ENCODE peak calls at places on chromosomes 4 and X, in eight cellular contexts. One of them, this sample, is unnamed.

GRCh38 chrX:42102586-42103282 is 179.4 kb upstream of the CASK start:
- ATAC-seq in K562: no peak
- ATAC-seq in GM23338: no peak
- ATAC-seq in HepG2: no peak
- ATAC-seq in upper lobe of left lung: no peak
- ATAC-seq in GM12878: no peak
- ATAC-seq in HCT116: no peak
- ATAC-seq in Panc1: no peak
- ATAC-seq in this sample: no peak

GRCh38 chr4:75696036-75696435 is 22.8 kb upstream of the G3BP2 start:
- ATAC-seq in K562: no peak
- ATAC-seq in GM23338: no peak
- ATAC-seq in HepG2: peak
- ATAC-seq in upper lobe of left lung: peak
- ATAC-seq in GM12878: no peak
- ATAC-seq in HCT116: no peak
- ATAC-seq in Panc1: no peak
- ATAC-seq in this sample: peak

GRCh38 chr4:155930330-155930729 is 23.3 kb downstream of the CTSO start:
- ATAC-seq in K562: no peak
- ATAC-seq in GM23338: no peak
- ATAC-seq in HepG2: no peak
- ATAC-seq in upper lobe of left lung: no peak
- ATAC-seq in GM12878: no peak
- ATAC-seq in HCT116: no peak
- ATAC-seq in Panc1: no peak
- ATAC-seq in this sample: no peak

GRCh38 chr4:8107146-8107657 is 51.4 kb downstream of the ABLIM2 start:
- ATAC-seq in K562: no peak
- ATAC-seq in GM23338: no peak
- ATAC-seq in HepG2: no peak
- ATAC-seq in upper lobe of left lung: no peak
- ATAC-seq in GM12878: no peak
- ATAC-seq in HCT116: no peak
- ATAC-seq in Panc1: no peak
- ATAC-seq in this sample: no peak

GRCh38 chr4:108377021-108377420 is 208.3 kb upstream of the LEF1 start:
- ATAC-seq in K562: no peak
- ATAC-seq in GM23338: no peak
- ATAC-seq in HepG2: no peak
- ATAC-seq in upper lobe of left lung: no peak
- ATAC-seq in GM12878: no peak
- ATAC-seq in HCT116: no peak
- ATAC-seq in Panc1: no peak
- ATAC-seq in this sample: no peak

GRCh38 chrX:123648028-123648810 is 84.6 kb downstream of the THOC2 start:
- ATAC-seq in K562: peak
- ATAC-seq in GM23338: peak
- ATAC-seq in HepG2: peak
- ATAC-seq in upper lobe of left lung: peak
- ATAC-seq in GM12878: no peak
- ATAC-seq in HCT116: no peak
- ATAC-seq in Panc1: peak
- ATAC-seq in this sample: no peak

GRCh38 chr4:108328033-108328732 is 159.5 kb upstream of the LEF1 start:
- ATAC-seq in K562: no peak
- ATAC-seq in GM23338: no peak
- ATAC-seq in HepG2: no peak
- ATAC-seq in upper lobe of left lung: no peak
- ATAC-seq in GM12878: no peak
- ATAC-seq in HCT116: no peak
- ATAC-seq in Panc1: no peak
- ATAC-seq in this sample: no peak

GRCh38 chrX:10597871-10598270 is 22.5 kb downstream of the MID1 start:
- ATAC-seq in K562: peak
- ATAC-seq in GM23338: peak
- ATAC-seq in HepG2: peak
- ATAC-seq in upper lobe of left lung: no peak
- ATAC-seq in GM12878: peak
- ATAC-seq in HCT116: peak
- ATAC-seq in Panc1: peak
- ATAC-seq in this sample: no peak

GRCh38 chr4:139889194-139889762 is 223.7 kb downstream of the MGST2 start:
- ATAC-seq in K562: no peak
- ATAC-seq in GM23338: no peak
- ATAC-seq in HepG2: peak
- ATAC-seq in upper lobe of left lung: no peak
- ATAC-seq in GM12878: no peak
- ATAC-seq in HCT116: no peak
- ATAC-seq in Panc1: no peak
- ATAC-seq in this sample: no peak

GRCh38 chr4:13403833-13404232 is 80.3 kb downstream of the RAB28 start:
- ATAC-seq in K562: no peak
- ATAC-seq in GM23338: no peak
- ATAC-seq in HepG2: no peak
- ATAC-seq in upper lobe of left lung: no peak
- ATAC-seq in GM12878: no peak
- ATAC-seq in HCT116: no peak
- ATAC-seq in Panc1: no peak
- ATAC-seq in this sample: no peak

GRCh38 chrX:44225667-44226066 is 117.8 kb downstream of the EFHC2 start:
- ATAC-seq in K562: no peak
- ATAC-seq in GM23338: no peak
- ATAC-seq in HepG2: no peak
- ATAC-seq in upper lobe of left lung: no peak
- ATAC-seq in GM12878: no peak
- ATAC-seq in HCT116: no peak
- ATAC-seq in Panc1: no peak
- ATAC-seq in this sample: no peak
- TF ChIP-seq POLR2AphosphoS5 in K562: no peak
- TF ChIP-seq POLR2AphosphoS5 in GM23338: no peak
- TF ChIP-seq POLR2AphosphoS5 in HepG2: no peak
- TF ChIP-seq POLR2AphosphoS5 in upper lobe of left lung: no peak
- TF ChIP-seq POLR2AphosphoS5 in GM12878: no peak
- TF ChIP-seq POLR2AphosphoS5 in HCT116: no peak
- TF ChIP-seq POLR2AphosphoS5 in Panc1: no peak
- TF ChIP-seq POLR2AphosphoS5 in this sample: no peak

GRCh38 chrX:39688219-39688575 is 409.6 kb downstream of the BCOR start:
- ATAC-seq in K562: no peak
- ATAC-seq in GM23338: no peak
- ATAC-seq in HepG2: no peak
- ATAC-seq in upper lobe of left lung: no peak
- ATAC-seq in GM12878: no peak
- ATAC-seq in HCT116: no peak
- ATAC-seq in Panc1: no peak
- ATAC-seq in this sample: no peak

GRCh38 chrX:39690541-39691415 is 407.0 kb downstream of the BCOR start:
- ATAC-seq in K562: no peak
- ATAC-seq in GM23338: no peak
- ATAC-seq in HepG2: no peak
- ATAC-seq in upper lobe of left lung: no peak
- ATAC-seq in GM12878: no peak
- ATAC-seq in HCT116: no peak
- ATAC-seq in Panc1: no peak
- ATAC-seq in this sample: no peak

GRCh38 chrX:39691724-39692123 is 406.0 kb downstream of the BCOR start:
- ATAC-seq in K562: no peak
- ATAC-seq in GM23338: no peak
- ATAC-seq in HepG2: no peak
- ATAC-seq in upper lobe of left lung: no peak
- ATAC-seq in GM12878: no peak
- ATAC-seq in HCT116: no peak
- ATAC-seq in Panc1: no peak
- ATAC-seq in this sample: no peak

GRCh38 chrX:39689374-39690104 is 408.2 kb downstream of the BCOR start:
- ATAC-seq in K562: no peak
- ATAC-seq in GM23338: peak
- ATAC-seq in HepG2: no peak
- ATAC-seq in upper lobe of left lung: peak
- ATAC-seq in GM12878: no peak
- ATAC-seq in HCT116: peak
- ATAC-seq in Panc1: no peak
- ATAC-seq in this sample: peak

GRCh38 chrX:39688576-39689373 is 409.0 kb downstream of the BCOR start:
- ATAC-seq in K562: peak
- ATAC-seq in GM23338: peak
- ATAC-seq in HepG2: peak
- ATAC-seq in upper lobe of left lung: peak
- ATAC-seq in GM12878: no peak
- ATAC-seq in HCT116: peak
- ATAC-seq in Panc1: peak
- ATAC-seq in this sample: peak
- H3K4me3 ChIP-seq in K562: peak
- H3K4me3 ChIP-seq in GM23338: peak
- H3K4me3 ChIP-seq in HepG2: peak
- H3K4me3 ChIP-seq in upper lobe of left lung: peak
- H3K4me3 ChIP-seq in GM12878: no peak
- H3K4me3 ChIP-seq in HCT116: peak
- H3K4me3 ChIP-seq in Panc1: peak
- H3K4me3 ChIP-seq in this sample: peak

GRCh38 chr4:526971-527460 is 28.0 kb downstream of the PIGG start:
- ATAC-seq in K562: no peak
- ATAC-seq in GM23338: no peak
- ATAC-seq in HepG2: no peak
- ATAC-seq in upper lobe of left lung: no peak
- ATAC-seq in GM12878: no peak
- ATAC-seq in HCT116: no peak
- ATAC-seq in Panc1: no peak
- ATAC-seq in this sample: no peak
- TF ChIP-seq POLR2AphosphoS5 in K562: no peak
- TF ChIP-seq POLR2AphosphoS5 in GM23338: no peak
- TF ChIP-seq POLR2AphosphoS5 in HepG2: no peak
- TF ChIP-seq POLR2AphosphoS5 in upper lobe of left lung: no peak
- TF ChIP-seq POLR2AphosphoS5 in GM12878: no peak
- TF ChIP-seq POLR2AphosphoS5 in HCT116: no peak
- TF ChIP-seq POLR2AphosphoS5 in Panc1: no peak
- TF ChIP-seq POLR2AphosphoS5 in this sample: no peak

GRCh38 chr4:120801171-120801758 is 121.3 kb downstream of the PRDM5 start:
- ATAC-seq in K562: no peak
- ATAC-seq in GM23338: no peak
- ATAC-seq in HepG2: no peak
- ATAC-seq in upper lobe of left lung: peak
- ATAC-seq in GM12878: no peak
- ATAC-seq in HCT116: no peak
- ATAC-seq in Panc1: no peak
- ATAC-seq in this sample: peak
- H3K4me3 ChIP-seq in K562: no peak
- H3K4me3 ChIP-seq in GM23338: no peak
- H3K4me3 ChIP-seq in HepG2: no peak
- H3K4me3 ChIP-seq in upper lobe of left lung: no peak
- H3K4me3 ChIP-seq in GM12878: no peak
- H3K4me3 ChIP-seq in HCT116: no peak
- H3K4me3 ChIP-seq in Panc1: no peak
- H3K4me3 ChIP-seq in this sample: no peak

GRCh38 chr4:184825394-184826314 is at the start of gene ACSL1:
- ATAC-seq in K562: peak
- ATAC-seq in GM23338: peak
- ATAC-seq in HepG2: peak
- ATAC-seq in upper lobe of left lung: peak
- ATAC-seq in GM12878: peak
- ATAC-seq in HCT116: peak
- ATAC-seq in Panc1: peak
- ATAC-seq in this sample: peak
- TF ChIP-seq POLR2AphosphoS5 in K562: peak
- TF ChIP-seq POLR2AphosphoS5 in GM23338: peak
- TF ChIP-seq POLR2AphosphoS5 in HepG2: no peak
- TF ChIP-seq POLR2AphosphoS5 in upper lobe of left lung: no peak
- TF ChIP-seq POLR2AphosphoS5 in GM12878: peak
- TF ChIP-seq POLR2AphosphoS5 in HCT116: peak
- TF ChIP-seq POLR2AphosphoS5 in Panc1: no peak
- TF ChIP-seq POLR2AphosphoS5 in this sample: peak